ENCODE peak calls at places on chromosomes 13 and 19, in eight cellular contexts. F, E, Z, G, K, N, L and H are unnamed samples.

GRCh38 chr19:4980087-4980486 is 11.2 kb downstream of the KDM4B start:
- DNase-seq in Z (no peak), L (no peak), K (peak), G (no peak), N (no peak), E (no peak), F (no peak), H (peak)

GRCh38 chr19:39448271-39448670 is 2.9 kb downstream of the SUPT5H start:
- DNase-seq in N (no peak), Z (no peak), G (no peak), K (peak), L (no peak), E (no peak), F (no peak), H (peak)

GRCh38 chr13:99386495-99386894 is 79.3 kb upstream of the GPR183 start:
- DNase-seq in E (no peak), K (no peak), F (no peak), N (no peak), G (no peak), Z (no peak), L (no peak), H (no peak)

GRCh38 chr13:22569830-22570229 is 610.9 kb upstream of the SGCG start:
- DNase-seq in K (no peak), N (no peak), E (no peak), Z (no peak), F (no peak), G (no peak), L (no peak), H (no peak)

GRCh38 chr13:30394798-30395191 is 27.5 kb upstream of the UBE2L5 start:
- DNase-seq in N (no peak), E (no peak), L (no peak), Z (no peak), G (no peak), K (no peak), F (no peak), H (no peak)

GRCh38 chr13:99909836-99910619 is 61.5 kb downstream of the ZIC5 start:
- DNase-seq in G (no peak), F (no peak), N (peak), L (peak), K (no peak), E (no peak), Z (no peak), H (no peak)

GRCh38 chr19:15124572-15125231 is 17.5 kb downstream of the SYDE1 start:
- DNase-seq in E (no peak), G (no peak), F (no peak), N (no peak), Z (no peak), K (peak), L (no peak), H (no peak)

GRCh38 chr19:49682274-49682673 is 5.2 kb downstream of the PRMT1 start:
- DNase-seq in K (no peak), F (no peak), Z (no peak), E (no peak), N (no peak), G (no peak), L (no peak), H (no peak)

GRCh38 chr19:10180459-10180858 is 14.3 kb downstream of the DNMT1 start:
- DNase-seq in Z (no peak), L (no peak), K (no peak), N (no peak), E (no peak), G (no peak), F (no peak), H (no peak)

GRCh38 chr19:19488041-19488874 is 27.1 kb downstream of the TSSK6 start:
- DNase-seq in N (no peak), E (no peak), L (no peak), Z (no peak), K (peak), F (no peak), G (peak), H (no peak)

GRCh38 chr19:2081873-2082810 is 14.0 kb downstream of the MOB3A start:
- DNase-seq in Z (no peak), L (no peak), F (no peak), E (no peak), K (no peak), G (no peak), N (no peak), H (no peak)

GRCh38 chr19:38441660-38442348 is 8.3 kb downstream of the RYR1 start:
- DNase-seq in N (no peak), L (no peak), G (peak), K (peak), Z (no peak), E (no peak), F (no peak), H (no peak)

GRCh38 chr19:4976412-4977298 is 7.7 kb downstream of the KDM4B start:
- DNase-seq in F (no peak), K (peak), G (peak), E (peak), L (no peak), N (peak), Z (peak), H (peak)

GRCh38 chr13:49935171-49936084 is 712 bp downstream of the SPRYD7 start:
- DNase-seq in Z (peak), G (peak), K (peak), E (no peak), L (no peak), F (no peak), N (peak), H (peak)

GRCh38 chr13:112453207-112453829 is 77.2 kb downstream of the SPACA7 start:
- DNase-seq in K (no peak), N (no peak), E (no peak), G (no peak), F (no peak), L (no peak), Z (no peak), H (no peak)

GRCh38 chr13:26007261-26007765 is 44.5 kb downstream of the SHISA2 start:
- DNase-seq in K (no peak), F (no peak), G (no peak), E (no peak), L (no peak), Z (no peak), N (no peak), H (no peak)

GRCh38 chr13:21683034-21683733 is 12.3 kb downstream of the FGF9 start:
- DNase-seq in E (peak), L (no peak), N (no peak), Z (no peak), F (no peak), G (no peak), K (peak), H (peak)

GRCh38 chr13:43784491-43784890 is 2.3 kb downstream of the ENOX1 start:
- DNase-seq in E (no peak), Z (no peak), G (no peak), K (no peak), L (no peak), N (no peak), F (no peak), H (no peak)

GRCh38 chr13:76976488-76976887 is 15.4 kb upstream of the CLN5 start:
- DNase-seq in Z (no peak), G (no peak), N (no peak), E (no peak), K (peak), L (no peak), F (no peak), H (peak)

GRCh38 chr19:38386968-38387549 is 775 bp downstream of the GGN start:
- DNase-seq in E (no peak), F (no peak), L (no peak), G (no peak), N (peak), K (no peak), Z (no peak), H (no peak)

GRCh38 chr13:109781384-109782065 is 4.9 kb downstream of the IRS2 start:
- DNase-seq in Z (no peak), N (no peak), K (peak), L (no peak), F (no peak), G (no peak), E (no peak), H (peak)

GRCh38 chr13:70253834-70254233 is 145.6 kb upstream of the KLHL1 start:
- DNase-seq in Z (no peak), E (no peak), K (no peak), N (no peak), G (no peak), L (peak), F (no peak), H (no peak)